ENCODE peak calls at places on chromosomes 5 and 9, in five cellular contexts. A is heart right ventricle, P is cardiac muscle cell, U is GM23338, O is psoas muscle. C is an unnamed sample. For H3K4me1, the result is how much of the 10 kb centered on the place peaks cover.

GRCh38 chr9:10050016-10050415 is 562.8 kb downstream of the PTPRD start:
- DNase-seq in A (no peak), P (no peak), U (no peak), O (no peak), C (no peak)

GRCh38 chr5:111997308-111998159 is 240.5 kb upstream of the NREP start:
- DNase-seq in A (peak), P (no peak), U (no peak), O (peak), C (no peak)

GRCh38 chr5:13957032-13957645 is 12.7 kb upstream of the DNAH5 start:
- DNase-seq in A (peak), P (peak), U (peak), O (no peak), C (no peak)

GRCh38 chr5:167777746-167778145 is 513.7 kb upstream of the WWC1 start:
- DNase-seq in A (no peak), P (no peak), U (no peak), O (no peak), C (no peak)

GRCh38 chr9:2158111-2158610 is 143.0 kb downstream of the SMARCA2 start:
- DNase-seq in A (peak), P (peak), U (peak), O (peak), C (peak)

GRCh38 chr5:75558972-75559632 is 47.4 kb downstream of the POLK start:
- DNase-seq in A (no peak), P (no peak), U (no peak), O (no peak), C (no peak)

GRCh38 chr9:90441814-90442213 is 200.8 kb downstream of the DIRAS2 start:
- DNase-seq in A (no peak), P (no peak), U (no peak), O (no peak), C (no peak)

GRCh38 chr9:135134253-135135028 is 47.0 kb downstream of the OLFM1 start:
- DNase-seq in A (no peak), P (peak), U (no peak), O (peak), C (no peak)

GRCh38 chr5:131209506-131210191 is 38.9 kb downstream of the LYRM7 start:
- DNase-seq in A (no peak), P (no peak), U (peak), O (no peak), C (no peak)

GRCh38 chr5:172086312-172086975 is 80.0 kb upstream of the FBXW11 start:
- DNase-seq in A (no peak), P (no peak), U (no peak), O (no peak), C (no peak)

GRCh38 chr5:58136416-58136815 is 323.5 kb downstream of the PLK2 start:
- DNase-seq in A (no peak), P (no peak), U (no peak), O (no peak), C (no peak)

GRCh38 chr5:96718635-96719077 is 56.5 kb downstream of the CAST start:
- DNase-seq in A (peak), P (no peak), U (peak), O (peak), C (peak)

GRCh38 chr5:126062471-126062870 is 360.7 kb upstream of the GRAMD2B start:
- DNase-seq in A (no peak), P (no peak), U (no peak), O (no peak), C (no peak)

GRCh38 chr5:58153255-58153654 is 306.6 kb downstream of the PLK2 start:
- DNase-seq in A (no peak), P (no peak), U (no peak), O (no peak), C (no peak)

GRCh38 chr5:66551338-66551737 is 44.9 kb upstream of the MAST4 start:
- DNase-seq in A (no peak), P (no peak), U (no peak), O (no peak), C (no peak)

GRCh38 chr5:42840279-42840678 is 28.6 kb upstream of the SELENOP start:
- DNase-seq in A (peak), P (no peak), U (no peak), O (peak), C (peak)

GRCh38 chr5:172127581-172127980 is 60.4 kb downstream of the STK10 start:
- DNase-seq in A (no peak), P (no peak), U (no peak), O (no peak), C (no peak)

GRCh38 chr9:129569506-129570449 is 51.1 kb downstream of the C9orf50 start:
- DNase-seq in A (no peak), P (peak), U (peak), O (no peak), C (no peak)

GRCh38 chr9:91960367-91960766 is 10.3 kb upstream of the ROR2 start:
- DNase-seq in A (no peak), P (no peak), U (no peak), O (no peak), C (no peak)

GRCh38 chr9:116285320-116285719 is 131.7 kb downstream of the PAPPA start:
- DNase-seq in A (no peak), P (no peak), U (peak), O (no peak), C (no peak)

GRCh38 chr9:116282598-116282997 is 129.0 kb downstream of the PAPPA start:
- DNase-seq in A (no peak), P (no peak), U (peak), O (no peak), C (no peak)

GRCh38 chr9:116286287-116286686 is 132.7 kb downstream of the PAPPA start:
- DNase-seq in A (no peak), P (peak), U (peak), O (no peak), C (no peak)

GRCh38 chr9:116287721-116288120 is 134.1 kb downstream of the PAPPA start:
- DNase-seq in A (no peak), P (no peak), U (no peak), O (no peak), C (no peak)

DNA sequence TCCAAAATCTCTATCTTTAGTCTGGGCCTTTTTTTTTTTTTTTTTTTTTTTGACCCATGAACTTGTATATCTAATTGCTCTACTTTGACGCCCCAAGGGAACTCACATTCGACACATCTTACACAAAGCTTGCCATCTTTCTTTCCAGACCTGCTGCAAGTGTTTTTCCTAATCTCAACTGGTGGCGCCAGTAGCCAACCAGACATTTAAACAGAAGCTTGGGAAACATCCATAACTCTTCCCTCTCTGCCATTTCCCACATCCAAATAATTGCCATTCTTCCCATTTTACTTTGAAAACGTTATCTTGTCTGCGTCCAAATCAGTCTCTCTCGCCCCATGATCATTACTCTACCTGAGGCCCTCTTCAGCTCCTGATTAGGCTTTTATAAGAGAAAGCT is 130.9 kb downstream of the PAPPA start:
- DNase-seq in A (no peak), P (no peak), U (no peak), O (no peak), C (no peak)
- H3K4me1 ChIP-seq in A (under half), P (under half), U (half or more), O (under half), C (under half)

GRCh38 chr9:22237497-22238363 is 208.9 kb upstream of the DMRTA1 start:
- DNase-seq in A (no peak), P (no peak), U (no peak), O (no peak), C (no peak)
- H3K4me1 ChIP-seq in A (under half), P (under half), U (under half), O (under half), C (under half)

DNA sequence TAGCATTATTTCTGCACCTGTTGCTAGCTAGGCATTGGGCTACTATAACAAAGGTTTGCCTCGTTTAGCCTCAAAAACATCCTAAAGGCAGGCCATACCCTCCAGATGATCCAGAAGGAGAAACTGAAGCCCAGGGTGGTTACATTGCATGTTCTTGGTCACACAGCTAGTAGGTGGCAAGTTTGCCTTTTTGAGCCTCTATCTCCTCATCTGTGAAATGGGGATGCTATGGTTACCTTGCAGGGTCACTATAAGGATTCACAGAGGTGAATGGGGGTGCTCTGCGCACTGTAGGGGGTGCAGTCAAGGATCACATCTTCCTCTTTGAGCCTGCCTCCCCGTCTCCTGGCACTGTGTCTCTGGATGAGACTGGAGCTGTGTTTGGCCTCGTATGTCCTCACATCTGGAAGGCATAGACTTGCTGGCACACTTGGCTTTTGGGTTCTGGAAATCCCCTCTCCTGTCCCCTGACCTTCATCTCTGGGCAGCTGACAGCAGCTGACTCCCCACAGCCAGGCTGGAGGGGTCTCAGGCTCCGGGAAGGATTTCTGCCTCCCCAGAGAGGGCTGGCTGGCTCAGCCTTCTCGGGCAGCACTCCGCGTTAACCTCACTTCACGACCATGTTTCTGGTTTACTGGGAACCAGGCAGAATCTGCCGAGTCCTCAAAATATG is 167.7 kb downstream of the RGS3 start:
- DNase-seq in A (no peak), P (no peak), U (no peak), O (no peak), C (no peak)
- H3K4me1 ChIP-seq in A (half or more), P (under half), U (under half), O (under half), C (under half)

GRCh38 chr5:179763215-179763945 is 30.4 kb upstream of the LTC4S start:
- DNase-seq in A (peak), P (peak), U (peak), O (peak), C (peak)
- H3K4me1 ChIP-seq in A (half or more), P (under half), U (under half), O (half or more), C (half or more)

GRCh38 chr5:138843789-138844461 is 31.2 kb downstream of the LRRTM2 start:
- DNase-seq in A (no peak), P (no peak), U (no peak), O (no peak), C (no peak)
- H3K4me1 ChIP-seq in A (half or more), P (under half), U (half or more), O (half or more), C (half or more)

GRCh38 chr9:136605966-136606365 is 56.8 kb upstream of the EGFL7 start:
- DNase-seq in A (peak), P (no peak), U (no peak), O (no peak), C (peak)

GRCh38 chr9:136608331-136609159 is 54.2 kb upstream of the EGFL7 start:
- DNase-seq in A (no peak), P (no peak), U (no peak), O (no peak), C (no peak)

GRCh38 chr9:136609160-136609475 is 53.6 kb upstream of the EGFL7 start:
- DNase-seq in A (no peak), P (no peak), U (no peak), O (no peak), C (no peak)

GRCh38 chr9:136606687-136607333 is 55.9 kb upstream of the EGFL7 start:
- DNase-seq in A (no peak), P (no peak), U (no peak), O (no peak), C (no peak)

GRCh38 chr9:136607334-136607919 is 55.3 kb upstream of the EGFL7 start:
- DNase-seq in A (no peak), P (no peak), U (no peak), O (no peak), C (no peak)
- H3K4me1 ChIP-seq in A (under half), P (under half), U (under half), O (under half), C (under half)

GRCh38 chr5:134103998-134104612 is 10.4 kb upstream of the TCF7 start:
- DNase-seq in A (no peak), P (no peak), U (no peak), O (no peak), C (no peak)
- H3K4me1 ChIP-seq in A (under half), P (under half), U (under half), O (under half), C (under half)

DNA sequence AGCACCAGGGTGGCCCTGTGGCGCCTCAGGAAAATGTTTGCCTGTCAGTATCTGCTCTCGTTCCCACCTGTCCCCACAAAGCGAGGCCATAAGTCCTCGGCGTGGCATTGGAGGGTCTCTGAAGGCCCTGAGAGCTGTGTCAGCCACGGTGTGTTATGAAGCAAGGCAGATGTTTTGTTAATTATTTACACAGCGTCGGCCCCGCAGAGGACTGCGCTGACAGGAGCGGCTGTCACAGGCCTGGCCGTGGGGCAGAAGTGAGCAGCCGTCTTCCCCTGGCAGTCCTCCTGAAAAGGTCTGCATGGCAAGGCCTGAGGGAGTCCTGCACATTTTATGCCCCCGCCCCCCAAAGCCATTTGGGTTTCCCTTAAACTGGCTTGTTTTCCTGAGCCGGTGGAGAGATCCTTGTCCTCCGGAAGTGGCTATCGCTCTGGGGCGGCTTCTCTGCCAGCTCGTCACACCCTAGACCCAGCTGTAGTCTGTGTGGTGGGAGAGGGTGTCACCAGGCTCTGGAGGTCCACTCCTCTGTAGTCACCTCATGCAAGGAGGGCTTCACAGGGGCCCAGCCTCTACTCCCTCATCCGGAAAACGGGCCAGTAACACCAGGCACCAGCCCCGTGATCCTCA is 6.2 kb downstream of the NEK6 start:
- DNase-seq in A (no peak), P (no peak), U (no peak), O (no peak), C (no peak)
- H3K4me1 ChIP-seq in A (half or more), P (under half), U (under half), O (under half), C (half or more)

C was measured in left ventricle myocardium inferior.